ENCODE peak calls at places on chromosomes 16 and 17, in four cellular contexts. Y is thoracic aorta; F is effector memory CD8-positive, alpha-beta T cell; C is HL-60. Q is an unnamed sample.

GRCh38 chr17:60393840-60394529 is 2.1 kb upstream of the USP32 start:
- DNase-seq in C (no peak), F (no peak), Y (no peak), Q (no peak)

GRCh38 chr16:75108792-75109731 is 7.5 kb downstream of the LDHD start:
- DNase-seq in Y (peak; percentile 85), C (peak; percentile 88), F (peak; percentile 42), Q (peak; percentile 70)

GRCh38 chr17:41775394-41776226 is 10.9 kb downstream of the JUP start:
- DNase-seq in C (no peak), Y (no peak), F (no peak), Q (no peak)

GRCh38 chr16:82016268-82016667 is 5.0 kb upstream of the SDR42E1 start:
- DNase-seq in Y (no peak), C (peak; percentile 5), F (no peak), Q (no peak)

GRCh38 chr16:30637952-30638351 is 12.8 kb upstream of the PRR14 start:
- DNase-seq in Y (no peak), F (no peak), C (no peak), Q (no peak)

GRCh38 chr16:77780378-77780837 is 8.0 kb upstream of the VAT1L start:
- DNase-seq in Y (no peak), C (no peak), F (no peak), Q (no peak)

GRCh38 chr17:13638855-13639458 is 37.2 kb upstream of the HS3ST3A1 start:
- DNase-seq in Y (no peak), F (no peak), C (no peak), Q (no peak)

GRCh38 chr16:84314814-84315213 is 20.1 kb downstream of the WFDC1 start:
- DNase-seq in F (no peak), Y (no peak), C (no peak), Q (no peak)

GRCh38 chr16:80743772-80744171 is 60.6 kb downstream of the CDYL2 start:
- DNase-seq in F (no peak), Y (no peak), C (no peak), Q (no peak)

GRCh38 chr16:30663820-30664528 is 5.7 kb downstream of the FBRS start:
- DNase-seq in Y (no peak), F (no peak), C (no peak), Q (no peak)

GRCh38 chr17:34133350-34133749 is 121.7 kb upstream of the CCL2 start:
- DNase-seq in C (no peak), F (no peak), Y (no peak), Q (no peak)

Q was measured in CD4-positive, alpha-beta memory T cell.